ENCODE peak calls at places on chromosomes 5 and 9, in seven cellular contexts. S is H1, I is GM12878, R is HCT116, P is K562, H is HepG2, C is SK-N-SH. N is an unnamed sample. For H3K4me1, the result is how much of the 10 kb centered on the place peaks cover.

GRCh38 chr9:87859137-87859536 is 23.5 kb upstream of the SPATA31E1 start:
- DNase-seq in S (no peak), I (no peak), R (no peak), P (no peak), H (no peak), C (no peak), N (no peak)

GRCh38 chr5:61504143-61504542 is 172.1 kb downstream of the ZSWIM6 start:
- DNase-seq in S (no peak), I (no peak), R (no peak), P (no peak), H (no peak), C (peak), N (no peak)

GRCh38 chr9:114592356-114592755 is 4.8 kb downstream of the ATP6V1G1 start:
- DNase-seq in S (no peak), I (no peak), R (no peak), P (no peak), H (no peak), C (no peak), N (no peak)

GRCh38 chr5:6585168-6585567 is 47.7 kb downstream of the NSUN2 start:
- DNase-seq in S (no peak), I (no peak), R (no peak), P (no peak), H (no peak), C (no peak), N (no peak)

GRCh38 chr9:113808391-113809191 is 67.5 kb upstream of the ZNF618 start:
- DNase-seq in S (no peak), I (no peak), R (peak), P (no peak), H (no peak), C (no peak), N (no peak)

GRCh38 chr5:61207884-61208283 is 45.6 kb upstream of the SMIM15 start:
- DNase-seq in S (no peak), I (no peak), R (no peak), P (no peak), H (no peak), C (no peak), N (no peak)

GRCh38 chr5:90390933-90391332 is 18.6 kb downstream of the CETN3 start:
- DNase-seq in S (no peak), I (no peak), R (no peak), P (no peak), H (no peak), C (no peak), N (no peak)

GRCh38 chr5:81164936-81165335 is 68.2 kb upstream of the CKMT2 start:
- DNase-seq in S (no peak), I (no peak), R (no peak), P (no peak), H (no peak), C (no peak), N (no peak)

GRCh38 chr5:141338538-141339306 is at the start of gene PCDHGA2:
- DNase-seq in S (no peak), I (no peak), R (no peak), P (peak), H (peak), C (peak), N (no peak)

DNA sequence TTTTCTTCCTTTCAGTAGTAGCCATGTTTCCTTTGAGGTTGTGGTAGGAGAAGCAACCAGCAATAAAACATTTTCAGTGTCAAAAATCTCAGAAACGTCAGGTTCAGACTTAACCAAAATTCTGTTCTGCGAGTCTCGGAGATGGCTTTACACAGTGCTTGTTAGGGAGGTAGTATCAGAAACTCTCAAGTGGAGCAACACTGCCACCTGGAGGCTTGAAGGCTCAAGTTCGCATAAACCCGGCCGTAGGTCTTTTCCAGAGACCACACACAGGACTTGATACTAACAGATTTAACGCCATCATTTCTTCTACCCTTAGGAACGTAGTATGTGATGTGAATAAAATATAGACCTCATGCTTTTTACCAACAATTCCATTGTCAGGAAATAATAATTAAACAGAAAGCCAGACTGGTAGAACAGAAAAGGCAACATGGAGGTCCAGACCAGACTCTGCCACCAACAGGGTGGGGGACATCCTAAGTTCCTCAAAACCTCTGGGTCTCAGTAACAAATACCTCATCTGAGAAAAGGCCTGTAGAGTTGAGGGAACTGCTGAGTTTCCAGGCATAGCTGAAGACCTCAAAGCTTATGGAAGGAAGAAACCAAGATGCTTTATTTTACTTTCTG is 8.5 kb downstream of the PTGER4 start:
- DNase-seq in S (no peak), I (peak), R (peak), P (peak), H (peak), C (peak), N (peak)
- H3K4me1 ChIP-seq in S (under half), I (under half), R (under half), P (under half), H (under half), C (under half), N (half or more)

GRCh38 chr9:69342769-69343168 is 17.8 kb downstream of the ENTREP1 start:
- DNase-seq in S (no peak), I (no peak), R (no peak), P (no peak), H (no peak), C (no peak), N (no peak)

GRCh38 chr9:69340631-69341030 is 15.6 kb downstream of the ENTREP1 start:
- DNase-seq in S (no peak), I (no peak), R (no peak), P (no peak), H (no peak), C (no peak), N (no peak)

GRCh38 chr9:69344459-69344858 is 19.4 kb downstream of the ENTREP1 start:
- DNase-seq in S (no peak), I (no peak), R (no peak), P (no peak), H (no peak), C (no peak), N (no peak)

GRCh38 chr9:69334310-69334709 is 9.3 kb downstream of the ENTREP1 start:
- DNase-seq in S (no peak), I (no peak), R (no peak), P (no peak), H (no peak), C (no peak), N (no peak)

GRCh38 chr9:69339620-69340019 is 14.6 kb downstream of the ENTREP1 start:
- DNase-seq in S (no peak), I (no peak), R (no peak), P (no peak), H (no peak), C (no peak), N (no peak)
- TF ChIP-seq SIN3A in S (no peak), I (no peak), R (no peak), P (no peak), H (no peak), C (no peak), N (no peak)

DNA sequence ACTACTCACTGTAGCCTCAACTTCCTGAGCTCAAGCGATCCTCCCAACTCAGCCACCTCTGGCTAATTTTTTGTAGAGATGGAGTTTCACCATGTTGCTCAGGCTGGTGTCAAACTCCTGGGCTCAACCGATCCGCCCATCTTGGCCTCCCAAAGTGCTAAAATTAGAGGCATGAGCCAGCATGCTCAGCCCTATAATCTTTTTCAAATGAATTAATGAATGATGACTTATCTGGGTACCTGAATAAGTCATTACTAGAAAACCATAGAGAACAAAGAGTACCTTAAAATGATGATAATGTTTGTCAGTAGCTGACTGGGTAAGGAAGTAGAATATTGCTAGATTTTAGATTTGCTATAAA is 13.8 kb downstream of the FNBP1 start:
- DNase-seq in S (no peak), I (no peak), R (no peak), P (no peak), H (no peak), C (no peak), N (no peak)
- H3K4me1 ChIP-seq in S (under half), I (half or more), R (under half), P (under half), H (half or more), C (under half), N (under half)

GRCh38 chr9:90029996-90030395 is 425.2 kb downstream of the GADD45G start:
- DNase-seq in S (no peak), I (no peak), R (no peak), P (no peak), H (no peak), C (no peak), N (no peak)

GRCh38 chr9:90032296-90033029 is 427.7 kb downstream of the GADD45G start:
- DNase-seq in S (no peak), I (no peak), R (no peak), P (no peak), H (no peak), C (no peak), N (no peak)

GRCh38 chr9:90034071-90034470 is 429.3 kb downstream of the GADD45G start:
- DNase-seq in S (no peak), I (no peak), R (no peak), P (no peak), H (no peak), C (no peak), N (no peak)

GRCh38 chr9:90035471-90035870 is 430.7 kb downstream of the GADD45G start:
- DNase-seq in S (no peak), I (no peak), R (no peak), P (no peak), H (no peak), C (no peak), N (no peak)

DNA sequence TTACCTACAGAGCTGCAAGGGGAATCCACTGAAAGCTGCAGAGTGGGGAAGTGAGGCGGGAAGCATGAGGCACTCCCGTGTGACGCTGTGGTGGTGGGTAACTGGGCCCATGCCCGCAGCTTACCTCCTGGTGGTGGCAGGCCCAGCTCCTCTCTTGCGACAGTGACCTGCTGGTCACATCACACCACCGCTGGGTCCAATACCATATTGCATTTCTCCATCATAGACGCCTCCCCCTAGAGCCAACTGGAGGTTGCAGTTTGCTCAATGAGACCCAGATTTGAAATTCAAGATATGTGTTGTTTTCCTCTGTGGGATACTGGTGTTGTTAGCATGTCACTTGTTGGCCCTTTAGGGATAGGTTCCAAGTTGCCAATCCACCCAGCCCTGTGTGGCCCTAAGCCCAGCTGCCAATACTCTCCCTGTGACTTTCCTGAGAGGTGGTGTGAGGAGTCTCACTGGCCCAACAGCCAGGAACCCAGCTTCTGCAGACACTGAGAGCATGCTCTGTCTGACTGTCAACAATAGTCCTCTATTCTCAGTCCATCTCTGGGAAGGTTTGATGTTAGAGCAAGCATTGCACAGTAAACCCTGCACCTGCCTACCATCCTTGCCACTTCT is 428.3 kb downstream of the GADD45G start:
- DNase-seq in S (no peak), I (no peak), R (no peak), P (no peak), H (no peak), C (no peak), N (no peak)
- TF ChIP-seq SIN3A in S (no peak), I (no peak), R (no peak), P (no peak), H (no peak), C (no peak), N (no peak)

GRCh38 chr9:72946318-72946717 is 6.5 kb downstream of the ALDH1A1 start:
- DNase-seq in S (no peak), I (no peak), R (no peak), P (no peak), H (no peak), C (no peak), N (no peak)
- H3K4me1 ChIP-seq in S (under half), I (under half), R (under half), P (under half), H (half or more), C (under half), N (under half)

DNA sequence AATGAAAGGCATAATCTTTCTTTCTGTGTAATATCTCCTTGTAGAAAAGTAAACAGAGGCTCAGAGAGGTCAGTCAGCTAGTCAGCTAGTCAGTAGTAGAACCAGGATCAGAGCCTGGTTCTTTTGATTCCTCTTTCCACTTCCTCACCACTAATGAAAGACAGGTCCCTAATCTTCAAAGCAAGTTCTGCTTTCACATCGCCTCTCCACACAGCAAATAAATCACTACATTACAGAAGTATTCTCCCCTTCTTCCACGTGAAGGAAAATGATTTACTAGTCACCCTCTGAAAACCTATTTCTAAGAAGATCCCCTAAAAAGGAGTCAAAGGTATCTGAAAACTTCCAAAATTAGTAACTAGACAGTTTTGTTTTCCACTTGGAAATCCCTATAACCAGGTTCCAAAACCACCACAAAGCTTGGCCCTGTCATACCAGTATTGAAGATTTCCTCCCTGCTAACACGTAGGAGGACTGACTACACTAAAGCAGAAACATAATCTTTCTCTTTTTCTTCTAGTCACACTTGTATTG is 140.5 kb upstream of the TARS1 start:
- DNase-seq in S (no peak), I (peak), R (no peak), P (no peak), H (no peak), C (no peak), N (no peak)
- TF ChIP-seq SIN3A in S (no peak), I (no peak), R (no peak), P (no peak), H (no peak), C (no peak), N (no peak)

GRCh38 chr9:134384811-134385479 is 58.7 kb downstream of the RXRA start:
- DNase-seq in S (no peak), I (no peak), R (no peak), P (no peak), H (no peak), C (no peak), N (no peak)
- H3K4me1 ChIP-seq in S (under half), I (under half), R (under half), P (under half), H (half or more), C (half or more), N (under half)

N was measured in Panc1.